ENCODE peak calls at places on chromosomes 11 and 22, in six cellular contexts. One of them, this sample, is unnamed.

GRCh38 chr11:68911731-68912130 is 8.0 kb downstream of the IGHMBP2 start:
- DNase-seq in neural progenitor cell: no peak
- DNase-seq in HCT116: no peak
- DNase-seq in Caco-2: no peak
- DNase-seq in lower lobe of right lung: peak; percentile 29
- DNase-seq in bronchial epithelial cell: no peak
- DNase-seq in this sample: no peak

GRCh38 chr11:114166897-114167323 is 107.4 kb downstream of the ZBTB16 start:
- DNase-seq in neural progenitor cell: no peak
- DNase-seq in HCT116: no peak
- DNase-seq in Caco-2: no peak
- DNase-seq in lower lobe of right lung: no peak
- DNase-seq in bronchial epithelial cell: peak; percentile 85
- DNase-seq in this sample: no peak

GRCh38 chr11:95450547-95451123 is 219.6 kb upstream of the SESN3 start:
- DNase-seq in neural progenitor cell: no peak
- DNase-seq in HCT116: no peak
- DNase-seq in Caco-2: no peak
- DNase-seq in lower lobe of right lung: no peak
- DNase-seq in bronchial epithelial cell: no peak
- DNase-seq in this sample: no peak

GRCh38 chr22:40215266-40215665 is 37.5 kb downstream of the TNRC6B start:
- DNase-seq in neural progenitor cell: no peak
- DNase-seq in HCT116: no peak
- DNase-seq in Caco-2: no peak
- DNase-seq in lower lobe of right lung: peak; percentile 68
- DNase-seq in bronchial epithelial cell: peak; percentile 17
- DNase-seq in this sample: no peak

GRCh38 chr22:50505276-50505775 is 2.2 kb downstream of the LMF2 start:
- DNase-seq in neural progenitor cell: no peak
- DNase-seq in HCT116: no peak
- DNase-seq in Caco-2: no peak
- DNase-seq in lower lobe of right lung: no peak
- DNase-seq in bronchial epithelial cell: no peak
- DNase-seq in this sample: no peak

GRCh38 chr11:66727883-66728759 is 895 bp downstream of the SPTBN2 start:
- DNase-seq in neural progenitor cell: peak; percentile 81
- DNase-seq in HCT116: no peak
- DNase-seq in Caco-2: peak; percentile 58
- DNase-seq in lower lobe of right lung: no peak
- DNase-seq in bronchial epithelial cell: no peak
- DNase-seq in this sample: no peak

GRCh38 chr22:37176464-37177061 is 11.5 kb downstream of the C1QTNF6 start:
- DNase-seq in neural progenitor cell: no peak
- DNase-seq in HCT116: no peak
- DNase-seq in Caco-2: no peak
- DNase-seq in lower lobe of right lung: peak; percentile 76
- DNase-seq in bronchial epithelial cell: no peak
- DNase-seq in this sample: no peak

GRCh38 chr22:31821572-31821971 is 67.8 kb downstream of the DEPDC5 start:
- DNase-seq in neural progenitor cell: no peak
- DNase-seq in HCT116: no peak
- DNase-seq in Caco-2: no peak
- DNase-seq in lower lobe of right lung: no peak
- DNase-seq in bronchial epithelial cell: no peak
- DNase-seq in this sample: no peak

GRCh38 chr11:130601141-130601540 is 152.7 kb downstream of the ADAMTS15 start:
- DNase-seq in neural progenitor cell: peak; percentile 29
- DNase-seq in HCT116: no peak
- DNase-seq in Caco-2: no peak
- DNase-seq in lower lobe of right lung: no peak
- DNase-seq in bronchial epithelial cell: no peak
- DNase-seq in this sample: no peak

GRCh38 chr11:47394322-47395224 is 13.8 kb upstream of the SLC39A13 start:
- DNase-seq in neural progenitor cell: peak; percentile 2
- DNase-seq in HCT116: no peak
- DNase-seq in Caco-2: no peak
- DNase-seq in lower lobe of right lung: peak; percentile 87
- DNase-seq in bronchial epithelial cell: no peak
- DNase-seq in this sample: peak; percentile 47

GRCh38 chr22:39175127-39176066 is 22.9 kb upstream of the CBX7 start:
- DNase-seq in neural progenitor cell: no peak
- DNase-seq in HCT116: no peak
- DNase-seq in Caco-2: no peak
- DNase-seq in lower lobe of right lung: no peak
- DNase-seq in bronchial epithelial cell: no peak
- DNase-seq in this sample: no peak

GRCh38 chr11:44936951-44937543 is 13.6 kb downstream of the TP53I11 start:
- DNase-seq in neural progenitor cell: no peak
- DNase-seq in HCT116: no peak
- DNase-seq in Caco-2: no peak
- DNase-seq in lower lobe of right lung: no peak
- DNase-seq in bronchial epithelial cell: no peak
- DNase-seq in this sample: no peak

GRCh38 chr11:79276900-79277299 is 163.9 kb downstream of the TENM4 start:
- DNase-seq in neural progenitor cell: no peak
- DNase-seq in HCT116: no peak
- DNase-seq in Caco-2: no peak
- DNase-seq in lower lobe of right lung: no peak
- DNase-seq in bronchial epithelial cell: no peak
- DNase-seq in this sample: no peak

GRCh38 chr11:31246451-31247165 is 122.9 kb downstream of the DCDC1 start:
- DNase-seq in neural progenitor cell: no peak
- DNase-seq in HCT116: no peak
- DNase-seq in Caco-2: no peak
- DNase-seq in lower lobe of right lung: no peak
- DNase-seq in bronchial epithelial cell: peak; percentile 63
- DNase-seq in this sample: no peak

GRCh38 chr11:46972821-46973220 is 36.3 kb downstream of the CSTPP1 start:
- DNase-seq in neural progenitor cell: no peak
- DNase-seq in HCT116: no peak
- DNase-seq in Caco-2: no peak
- DNase-seq in lower lobe of right lung: no peak
- DNase-seq in bronchial epithelial cell: no peak
- DNase-seq in this sample: no peak

GRCh38 chr11:115672412-115672811 is 168.2 kb upstream of the CADM1 start:
- DNase-seq in neural progenitor cell: no peak
- DNase-seq in HCT116: no peak
- DNase-seq in Caco-2: no peak
- DNase-seq in lower lobe of right lung: no peak
- DNase-seq in bronchial epithelial cell: no peak
- DNase-seq in this sample: no peak

GRCh38 chr11:291281-292210 is 2.6 kb downstream of the PGGHG start:
- DNase-seq in neural progenitor cell: no peak
- DNase-seq in HCT116: no peak
- DNase-seq in Caco-2: no peak
- DNase-seq in lower lobe of right lung: peak; percentile 41
- DNase-seq in bronchial epithelial cell: no peak
- DNase-seq in this sample: no peak

GRCh38 chr11:66713746-66714480 is 15.1 kb downstream of the SPTBN2 start:
- DNase-seq in neural progenitor cell: no peak
- DNase-seq in HCT116: no peak
- DNase-seq in Caco-2: no peak
- DNase-seq in lower lobe of right lung: no peak
- DNase-seq in bronchial epithelial cell: no peak
- DNase-seq in this sample: no peak

DNA sequence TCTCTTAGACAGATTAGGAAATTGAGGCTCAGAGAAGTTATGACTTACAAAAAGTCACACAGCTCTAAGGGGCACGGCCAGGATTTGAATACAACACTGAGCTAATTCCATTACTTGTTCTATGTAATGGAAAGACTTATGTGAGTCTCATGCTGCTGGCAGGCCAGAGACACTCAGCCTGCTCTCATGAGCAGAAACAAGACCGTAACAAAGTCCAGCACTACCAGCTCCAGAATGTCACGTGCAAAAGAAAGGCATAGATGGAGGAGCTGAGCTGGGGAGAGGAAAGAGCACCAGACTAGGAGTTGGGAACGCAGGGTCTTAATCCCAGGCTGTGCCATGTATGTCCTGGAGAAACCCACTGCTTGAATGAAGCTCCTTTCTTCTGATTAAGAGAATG is 1.8 kb downstream of the CHRDL2 start:
- DNase-seq in neural progenitor cell: no peak
- DNase-seq in HCT116: no peak
- DNase-seq in Caco-2: no peak
- DNase-seq in lower lobe of right lung: no peak
- DNase-seq in bronchial epithelial cell: no peak
- DNase-seq in this sample: no peak
- H3K27me3 ChIP-seq in neural progenitor cell: peaks cover 91% of the 10 kb centered on the region
- H3K27me3 ChIP-seq in HCT116: peaks cover 8% of the 10 kb centered on the region
- H3K27me3 ChIP-seq in Caco-2: no peaks in the 10 kb centered on the region
- H3K27me3 ChIP-seq in lower lobe of right lung: peaks cover 25% of the 10 kb centered on the region
- H3K27me3 ChIP-seq in bronchial epithelial cell: peaks cover 32% of the 10 kb centered on the region
- H3K27me3 ChIP-seq in this sample: peaks cover 21% of the 10 kb centered on the region

DNA sequence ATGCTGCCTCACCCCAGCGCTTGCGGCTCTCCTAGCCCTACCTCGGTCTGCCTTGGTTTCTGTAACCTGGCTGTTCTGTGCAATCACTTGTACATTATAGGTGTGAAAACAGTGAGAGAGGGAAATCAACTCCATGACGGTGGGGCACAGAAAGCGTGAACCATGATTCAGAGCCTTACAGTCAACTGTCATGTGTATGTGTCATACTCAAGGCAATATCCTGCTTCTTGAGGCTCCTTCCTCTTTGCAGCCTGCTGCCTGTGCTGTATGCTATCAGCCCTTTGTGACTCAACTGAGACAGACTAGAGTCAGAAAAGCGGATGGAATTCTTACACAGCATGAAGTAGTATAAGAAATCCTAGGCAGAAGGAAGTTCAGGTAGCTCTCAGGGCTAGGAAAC is 2.1 kb downstream of the NRIP3 start:
- DNase-seq in neural progenitor cell: no peak
- DNase-seq in HCT116: peak; percentile 15
- DNase-seq in Caco-2: no peak
- DNase-seq in lower lobe of right lung: no peak
- DNase-seq in bronchial epithelial cell: peak; percentile 97
- DNase-seq in this sample: peak; percentile 48
- H3K4me3 ChIP-seq in neural progenitor cell: no peak overlapping the region
- H3K4me3 ChIP-seq in HCT116: no peak overlapping the region
- H3K4me3 ChIP-seq in Caco-2: no peak overlapping the region
- H3K4me3 ChIP-seq in lower lobe of right lung: no peak overlapping the region
- H3K4me3 ChIP-seq in bronchial epithelial cell: no peak overlapping the region
- H3K4me3 ChIP-seq in this sample: no peak overlapping the region

DNA sequence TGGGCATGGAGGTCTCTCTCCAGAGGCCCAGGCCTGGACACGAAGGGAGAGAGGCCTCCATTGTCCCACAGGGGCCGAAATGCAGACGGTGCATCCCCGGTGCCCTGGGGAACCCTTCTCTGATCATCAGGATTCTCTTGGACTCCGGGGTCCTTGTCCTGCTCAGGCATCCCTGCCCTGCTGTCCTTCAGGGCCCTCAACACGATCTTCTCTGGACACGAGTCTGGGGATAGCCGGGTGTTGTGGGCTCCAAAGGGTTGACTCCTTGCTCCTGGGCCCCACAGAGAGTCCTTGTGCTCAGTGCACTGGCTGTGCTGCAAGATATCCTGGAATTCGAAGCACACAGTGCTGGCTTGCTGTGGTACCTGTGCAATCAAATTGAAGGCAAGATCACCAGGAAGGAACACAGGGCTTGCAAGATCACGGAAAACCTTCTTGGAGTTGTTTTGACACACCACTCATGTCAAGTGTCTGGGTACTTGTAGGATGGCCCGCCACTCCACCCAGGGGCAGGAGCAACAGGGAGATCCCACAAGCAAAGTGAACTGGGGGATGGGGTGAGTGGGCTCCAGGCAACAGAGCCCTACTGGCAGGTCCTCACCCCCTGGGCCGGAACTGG is 61.3 kb upstream of the PRODH start:
- DNase-seq in neural progenitor cell: no peak
- DNase-seq in HCT116: no peak
- DNase-seq in Caco-2: no peak
- DNase-seq in lower lobe of right lung: no peak
- DNase-seq in bronchial epithelial cell: no peak
- DNase-seq in this sample: no peak
- H3K27me3 ChIP-seq in neural progenitor cell: peaks cover 13% of the 10 kb centered on the region
- H3K27me3 ChIP-seq in HCT116: peaks cover 2% of the 10 kb centered on the region
- H3K27me3 ChIP-seq in Caco-2: no peaks in the 10 kb centered on the region
- H3K27me3 ChIP-seq in lower lobe of right lung: peaks cover 28% of the 10 kb centered on the region
- H3K27me3 ChIP-seq in bronchial epithelial cell: peaks cover 19% of the 10 kb centered on the region
- H3K27me3 ChIP-seq in this sample: peaks cover 2% of the 10 kb centered on the region

GRCh38 chr11:1866226-1866625 is 13.3 kb downstream of the LSP1 start:
- DNase-seq in neural progenitor cell: no peak
- DNase-seq in HCT116: no peak
- DNase-seq in Caco-2: no peak
- DNase-seq in lower lobe of right lung: peak; percentile 30
- DNase-seq in bronchial epithelial cell: no peak
- DNase-seq in this sample: no peak

GRCh38 chr11:1863352-1864215 is 10.7 kb downstream of the LSP1 start:
- DNase-seq in neural progenitor cell: peak; percentile 84
- DNase-seq in HCT116: peak; percentile 68
- DNase-seq in Caco-2: no peak
- DNase-seq in lower lobe of right lung: peak; percentile 79
- DNase-seq in bronchial epithelial cell: peak; percentile 53
- DNase-seq in this sample: no peak

GRCh38 chr11:1862588-1863351 is 9.9 kb downstream of the LSP1 start:
- DNase-seq in neural progenitor cell: no peak
- DNase-seq in HCT116: peak; percentile 33
- DNase-seq in Caco-2: no peak
- DNase-seq in lower lobe of right lung: peak; percentile 46
- DNase-seq in bronchial epithelial cell: peak; percentile 11
- DNase-seq in this sample: no peak

GRCh38 chr11:1864831-1865665 is 12.2 kb downstream of the LSP1 start:
- DNase-seq in neural progenitor cell: peak; percentile 36
- DNase-seq in HCT116: no peak
- DNase-seq in Caco-2: no peak
- DNase-seq in lower lobe of right lung: peak; percentile 46
- DNase-seq in bronchial epithelial cell: no peak
- DNase-seq in this sample: no peak

GRCh38 chr11:1864216-1864615 is 11.3 kb downstream of the LSP1 start:
- DNase-seq in neural progenitor cell: no peak
- DNase-seq in HCT116: no peak
- DNase-seq in Caco-2: no peak
- DNase-seq in lower lobe of right lung: peak; percentile 49
- DNase-seq in bronchial epithelial cell: no peak
- DNase-seq in this sample: no peak
- H3K4me3 ChIP-seq in neural progenitor cell: no peak overlapping the region
- H3K4me3 ChIP-seq in HCT116: no peak overlapping the region
- H3K4me3 ChIP-seq in Caco-2: no peak overlapping the region
- H3K4me3 ChIP-seq in lower lobe of right lung: peak overlapping the region; percentile 25
- H3K4me3 ChIP-seq in bronchial epithelial cell: no peak overlapping the region
- H3K4me3 ChIP-seq in this sample: no peak overlapping the region

This sample was measured in CD4-positive, CD25-positive, alpha-beta regulatory T cell.